ENCODE peak calls at places on chromosome 15, in four cellular contexts. U is SK-N-SH, P is K562, R is H1. A is an unnamed sample.

GRCh38 chr15:66133247-66133646 is 120.3 kb downstream of the MEGF11 start:
- DNase-seq in U (no peak), P (no peak), R (no peak), A (no peak)

GRCh38 chr15:73982251-73982962 is 9.7 kb downstream of the STOML1 start:
- DNase-seq in U (no peak), P (no peak), R (no peak), A (no peak)

GRCh38 chr15:70033529-70034140 is 64.1 kb downstream of the TLE3 start:
- DNase-seq in U (peak; percentile 94), P (no peak), R (no peak), A (no peak)

GRCh38 chr15:70817266-70817665 is 36.7 kb downstream of the LARP6 start:
- DNase-seq in U (no peak), P (no peak), R (no peak), A (no peak)

GRCh38 chr15:54150255-54150654 is 172.0 kb downstream of the UNC13C start:
- DNase-seq in U (no peak), P (no peak), R (no peak), A (peak; percentile 69)

GRCh38 chr15:43204016-43204901 is 16.6 kb downstream of the EPB42 start:
- DNase-seq in U (peak; percentile 70), P (peak; percentile 68), R (peak; percentile 67), A (no peak)

GRCh38 chr15:43893956-43894355 is 67.2 kb downstream of the WDR76 start:
- DNase-seq in U (peak; percentile 23), P (no peak), R (no peak), A (no peak)

GRCh38 chr15:32774022-32774421 is 56.2 kb downstream of the GREM1 start:
- DNase-seq in U (no peak), P (no peak), R (no peak), A (no peak)

GRCh38 chr15:31485431-31485830 is 158.8 kb downstream of the KLF13 start:
- DNase-seq in U (no peak), P (no peak), R (no peak), A (no peak)

GRCh38 chr15:79872358-79873017 is 24.3 kb downstream of the MTHFS start:
- DNase-seq in U (no peak), P (no peak), R (no peak), A (no peak)

GRCh38 chr15:67186688-67187087 is 67.8 kb downstream of the AAGAB start:
- DNase-seq in U (no peak), P (no peak), R (no peak), A (no peak)

DNA sequence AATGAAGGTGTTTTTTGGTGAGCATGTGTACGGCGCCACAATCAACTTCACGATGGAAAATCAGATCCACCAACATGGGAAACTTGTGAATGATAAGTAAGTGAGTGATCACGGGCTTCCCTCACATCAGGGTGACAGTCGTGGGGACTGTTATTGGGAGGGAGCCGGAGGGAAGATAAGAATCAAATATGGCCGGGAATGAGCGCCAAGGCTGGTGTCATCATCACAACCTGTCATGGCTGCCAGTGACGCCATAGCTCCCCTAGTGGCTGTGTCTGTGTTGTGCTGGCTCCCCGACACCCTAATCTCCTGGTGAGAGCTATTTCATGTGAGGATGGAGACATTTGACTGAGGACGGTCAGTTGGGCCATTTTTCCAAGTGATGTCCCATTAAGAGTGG is 168.5 kb downstream of the SV2B start:
- DNase-seq in U (peak; percentile 20), P (peak; percentile 72), R (peak; percentile 75), A (no peak)
- TF ChIP-seq GABPA in U (no peak), P (no peak), R (no peak), A (no peak)

DNA sequence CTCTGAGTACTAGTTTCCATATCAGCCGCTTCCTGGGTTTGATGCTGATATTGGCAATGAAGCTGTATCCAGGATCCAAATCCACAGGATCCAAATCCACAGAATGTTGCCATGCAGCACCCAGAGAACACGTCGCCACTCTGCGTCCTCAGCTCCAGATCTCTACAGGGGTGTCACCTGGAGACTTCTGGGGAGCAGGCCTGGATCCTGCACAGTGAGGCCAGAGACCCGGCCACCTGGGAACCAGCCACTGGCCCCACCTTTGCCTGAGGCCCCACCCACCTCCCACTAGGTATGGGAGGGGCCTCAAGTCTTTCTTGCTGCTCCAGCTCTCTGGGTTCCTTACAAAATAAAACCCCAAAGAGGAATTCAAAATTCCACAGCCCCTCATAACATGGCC is 123.9 kb downstream of the LRRK1 start:
- DNase-seq in U (no peak), P (no peak), R (peak; percentile 44), A (no peak)
- TF ChIP-seq NRF1 in U (no peak), P (no peak), R (no peak), A (no peak)

GRCh38 chr15:51736646-51737537 is 563 bp downstream of the LYSMD2 start:
- DNase-seq in U (peak; percentile 80), P (peak; percentile 72), R (peak; percentile 68), A (no peak)
- TF ChIP-seq GABPA in U (no peak), P (no peak), R (no peak), A (no peak)

GRCh38 chr15:75739791-75740190 is 27.1 kb upstream of the CSPG4 start:
- DNase-seq in U (no peak), P (no peak), R (no peak), A (no peak)
- TF ChIP-seq NRF1 in U (no peak), P (no peak), R (no peak), A (no peak)

GRCh38 chr15:34650177-34650576 is 66.7 kb upstream of the GOLGA8B start:
- DNase-seq in U (no peak), P (peak; percentile 78), R (no peak), A (no peak)
- TF ChIP-seq GABPA in U (no peak), P (no peak), R (no peak), A (no peak)

GRCh38 chr15:29787767-29788166 is 34.5 kb downstream of the TJP1 start:
- DNase-seq in U (no peak), P (no peak), R (no peak), A (no peak)

GRCh38 chr15:29789871-29790270 is 32.4 kb downstream of the TJP1 start:
- DNase-seq in U (no peak), P (peak; percentile 27), R (no peak), A (no peak)

GRCh38 chr15:29785068-29785467 is 37.2 kb downstream of the TJP1 start:
- DNase-seq in U (no peak), P (no peak), R (no peak), A (no peak)

GRCh38 chr15:29790607-29791006 is 31.7 kb downstream of the TJP1 start:
- DNase-seq in U (no peak), P (no peak), R (no peak), A (no peak)

DNA sequence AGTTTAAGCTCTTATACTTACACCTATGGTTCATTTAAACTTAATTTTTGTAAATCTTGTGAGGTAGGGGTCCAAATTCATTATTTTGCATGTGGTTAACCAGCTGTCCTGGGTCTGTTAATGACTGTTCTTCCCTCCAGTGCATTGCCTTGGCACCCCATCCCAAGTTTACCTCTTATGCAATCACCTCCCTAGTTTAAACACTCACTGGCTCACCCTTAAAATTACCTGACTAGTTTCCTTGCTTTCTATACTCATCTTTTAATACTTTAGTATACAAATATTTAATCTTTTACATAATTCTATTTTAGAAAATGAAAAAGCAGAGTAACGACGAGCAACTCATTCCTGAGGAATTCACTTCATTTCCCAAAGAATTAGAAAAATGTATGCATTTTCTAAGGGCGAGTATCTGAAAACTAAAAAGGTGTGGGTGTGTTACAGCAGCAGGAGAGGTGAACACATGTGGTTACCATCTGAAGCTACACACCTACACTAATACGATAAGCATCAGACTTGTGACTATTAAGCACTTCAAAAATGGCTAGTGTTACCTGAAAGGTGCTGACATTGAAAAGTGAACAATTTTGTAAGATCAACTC is 33.7 kb downstream of the TJP1 start:
- DNase-seq in U (no peak), P (no peak), R (no peak), A (no peak)
- TF ChIP-seq NRF1 in U (no peak), P (no peak), R (no peak), A (no peak)

DNA sequence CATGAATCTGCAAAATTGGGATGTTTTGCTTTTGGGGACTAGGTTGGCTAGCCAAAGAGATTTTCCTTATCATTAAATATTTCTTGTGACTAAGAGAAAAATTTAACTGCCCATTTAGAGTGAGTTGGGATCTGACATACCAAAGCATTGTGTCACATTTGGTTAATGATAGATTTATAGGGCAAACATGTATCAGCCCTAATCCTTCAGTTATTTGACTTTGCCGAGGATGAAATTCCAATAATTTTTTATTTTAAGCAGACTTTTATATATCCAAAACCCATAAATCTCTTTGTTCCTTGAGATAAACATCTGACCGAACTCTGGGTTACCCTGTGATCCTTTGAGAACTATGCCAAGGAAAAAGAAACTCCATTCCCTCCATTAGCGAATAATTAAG is 218.9 kb downstream of the CDIN1 start:
- DNase-seq in U (no peak), P (no peak), R (no peak), A (no peak)
- TF ChIP-seq GABPA in U (no peak), P (no peak), R (no peak), A (no peak)

DNA sequence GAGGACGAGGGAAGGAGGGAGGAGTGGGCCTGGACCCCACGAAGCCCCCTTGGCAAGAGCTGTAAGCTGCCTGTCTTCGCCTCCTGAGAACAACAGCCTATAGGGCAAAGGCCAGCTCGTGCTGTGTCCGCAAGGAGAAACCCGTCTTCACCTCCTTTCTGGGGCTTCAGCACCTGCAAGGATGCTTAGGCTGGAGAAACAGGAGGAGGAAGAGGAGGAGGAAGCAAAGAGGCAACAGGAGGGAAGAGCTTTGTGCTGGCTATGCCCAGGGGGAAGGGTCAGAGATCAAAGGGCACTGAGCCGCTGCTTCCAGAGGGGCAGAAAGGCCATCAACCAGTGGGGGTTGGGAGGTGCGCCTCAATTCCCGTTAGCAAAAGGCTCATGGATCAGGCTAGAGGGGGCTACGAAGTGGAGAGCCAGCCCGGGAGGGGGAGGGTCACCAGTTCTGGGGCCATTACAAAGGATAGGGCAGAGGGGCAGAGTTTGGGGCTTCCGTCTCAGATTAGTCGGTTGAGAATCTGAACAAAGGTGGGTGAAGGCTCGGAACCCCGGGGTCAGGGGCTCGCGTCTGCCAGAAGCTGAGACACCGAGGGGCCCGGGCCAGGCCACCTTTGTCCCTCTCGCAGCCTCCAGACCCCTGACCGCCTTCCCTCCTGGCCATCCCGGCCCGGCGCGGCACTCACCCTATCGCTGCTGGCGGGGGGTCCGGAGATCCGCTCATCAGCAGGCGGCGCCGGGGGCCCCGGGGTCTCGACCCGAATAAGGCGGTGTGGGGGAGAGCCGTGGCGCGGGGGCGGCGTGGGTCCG is 792 bp downstream of the SHF start:
- DNase-seq in U (peak; percentile 73), P (no peak), R (peak; percentile 69), A (no peak)
- TF ChIP-seq NRF1 in U (no peak), P (no peak), R (no peak), A (no peak)

DNA sequence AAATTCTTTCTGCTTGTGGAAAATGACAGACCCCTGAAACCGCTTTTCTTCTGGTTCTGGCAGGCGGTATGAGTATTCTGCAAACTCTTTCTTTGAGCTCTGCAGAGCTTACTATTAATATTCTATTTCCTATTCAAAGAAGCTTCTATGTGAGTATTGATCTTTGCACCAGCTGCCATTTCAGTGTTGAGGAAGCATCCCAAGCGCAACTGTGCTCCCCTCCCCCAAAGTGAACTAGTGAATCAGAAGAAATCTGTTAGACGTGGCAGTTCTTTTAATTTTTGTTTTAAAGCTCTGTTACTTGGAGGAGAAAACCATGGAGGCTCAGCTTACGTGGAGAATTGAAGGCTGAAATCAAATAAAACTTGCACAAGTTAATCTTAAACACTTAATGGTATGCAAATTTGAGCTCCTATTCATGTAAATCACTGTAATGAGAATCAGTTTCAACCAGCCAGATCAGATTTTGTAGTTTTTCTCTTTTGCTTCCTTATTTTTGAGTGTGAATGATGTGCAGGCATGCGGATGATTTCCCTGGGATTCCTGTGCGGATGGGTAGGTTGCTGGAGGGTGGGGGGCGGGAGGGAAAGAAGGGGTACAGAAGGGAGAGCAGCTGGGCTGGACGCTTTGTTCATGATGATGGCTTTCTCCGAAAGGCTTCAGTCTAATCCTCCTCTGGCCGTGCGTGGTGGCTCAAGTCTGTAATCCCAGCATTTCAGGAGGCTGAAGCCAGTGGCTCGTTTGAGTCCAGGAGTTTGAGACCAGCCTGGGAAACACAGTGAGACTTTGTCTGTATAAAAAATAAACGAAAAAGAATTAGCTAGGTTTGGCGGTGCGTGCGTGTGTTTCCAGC is 16.1 kb upstream of the AGBL1 start:
- DNase-seq in U (no peak), P (no peak), R (no peak), A (no peak)
- TF ChIP-seq GABPA in U (no peak), P (no peak), R (no peak), A (no peak)

GRCh38 chr15:100783760-100784492 is 95.7 kb upstream of the ALDH1A3 start:
- DNase-seq in U (no peak), P (no peak), R (peak; percentile 35), A (no peak)
- TF ChIP-seq NRF1 in U (no peak), P (no peak), R (no peak), A (no peak)

A was measured in GM12878.